ENCODE peak calls at places on chromosomes 13 and 19, in four cellular contexts. L, M, A and I are unnamed samples.
A peak's percentile ranks its signal among the peaks of the same experiment; 100 is the strongest.

GRCh38 chr13:74288361-74288911 is 154.2 kb upstream of the KLF12 start:
- DNase-seq in L (no peak), M (peak; percentile 2), A (peak; percentile 75), I (peak; percentile 94)

GRCh38 chr13:49877629-49878218 is 58.4 kb downstream of the SPRYD7 start:
- DNase-seq in L (peak; percentile 12), M (no peak), A (peak; percentile 47), I (no peak)

GRCh38 chr13:113466321-113466836 is 13.1 kb upstream of the ADPRHL1 start:
- DNase-seq in L (no peak), M (no peak), A (no peak), I (no peak)

GRCh38 chr19:45103625-45104319 is 10.8 kb downstream of the PPP1R37 start:
- DNase-seq in L (no peak), M (no peak), A (no peak), I (no peak)

GRCh38 chr13:113528798-113529180 is 38.3 kb upstream of the DCUN1D2 start:
- DNase-seq in L (no peak), M (no peak), A (no peak), I (no peak)

GRCh38 chr13:50511877-50512332 is 331.6 kb downstream of the DLEU7 start:
- DNase-seq in L (no peak), M (no peak), A (no peak), I (no peak)

GRCh38 chr19:2046046-2046907 is 4.8 kb downstream of the MKNK2 start:
- DNase-seq in L (no peak), M (no peak), A (no peak), I (no peak)

GRCh38 chr13:90293793-90294361 is 1053.6 kb upstream of the MIR17HG start:
- DNase-seq in L (no peak), M (no peak), A (peak; percentile 16), I (no peak)

GRCh38 chr19:13748169-13748884 is 16.0 kb upstream of the MRI1 start:
- DNase-seq in L (peak; percentile 5), M (no peak), A (no peak), I (no peak)